ENCODE peak calls at places on chromosomes 7 and 10, in seven cellular contexts. W is fibroblast of mammary gland, M is breast epithelium, N is bronchial epithelial cell, T is A549, C is AG04449, R is body of pancreas. J is an unnamed sample.

GRCh38 chr10:117448840-117449239 is 73.6 kb upstream of the PDZD8 start:
- DNase-seq in W (no peak), T (no peak), N (no peak), C (no peak), M (no peak), R (no peak), J (no peak)

GRCh38 chr10:103739039-103739764 is 116.2 kb downstream of the SH3PXD2A start:
- DNase-seq in C (peak; percentile 84), N (peak; percentile 64), W (peak; percentile 96), T (no peak), R (peak; percentile 24), M (no peak), J (peak; percentile 95)

GRCh38 chr7:32957326-32958045 is at the start of gene FKBP9:
- DNase-seq in R (peak; percentile 89), C (no peak), W (peak; percentile 79), M (peak; percentile 89), N (peak; percentile 71), T (peak; percentile 93), J (peak; percentile 86)

GRCh38 chr7:28509256-28510021 is 97.1 kb downstream of the CREB5 start:
- DNase-seq in C (no peak), T (no peak), M (no peak), W (peak; percentile 67), N (no peak), R (no peak), J (no peak)

GRCh38 chr10:123149568-123150228 is 1.8 kb downstream of the HMX2 start:
- DNase-seq in R (no peak), W (peak; percentile 45), M (no peak), C (no peak), T (no peak), N (no peak), J (no peak)

GRCh38 chr10:110501142-110501937 is 3.6 kb downstream of the DUSP5 start:
- DNase-seq in T (peak; percentile 93), C (no peak), N (peak; percentile 91), R (peak; percentile 74), M (peak; percentile 74), W (peak; percentile 97), J (peak; percentile 96)

GRCh38 chr7:26865094-26865388 is 651 bp upstream of the SKAP2 start:
- DNase-seq in R (no peak), N (no peak), M (peak; percentile 55), C (no peak), T (no peak), W (no peak), J (no peak)

GRCh38 chr10:6108631-6109443 is 20.0 kb downstream of the RBM17 start:
- DNase-seq in W (peak; percentile 59), C (no peak), T (peak; percentile 57), R (no peak), M (no peak), N (peak; percentile 39), J (peak; percentile 58)

GRCh38 chr10:61836233-61836887 is 65.1 kb upstream of the ARID5B start:
- DNase-seq in M (no peak), C (no peak), T (no peak), N (no peak), W (no peak), R (no peak), J (peak; percentile 34)

GRCh38 chr10:100826983-100827818 is 81.8 kb downstream of the PAX2 start:
- DNase-seq in C (no peak), M (peak; percentile 52), R (peak; percentile 64), W (no peak), T (peak; percentile 46), N (no peak), J (no peak)

GRCh38 chr10:112552593-112553110 is 105.6 kb downstream of the VTI1A start:
- DNase-seq in N (no peak), T (no peak), W (no peak), C (no peak), M (no peak), R (no peak), J (no peak)

GRCh38 chr7:69002416-69002815 is 595.9 kb upstream of the AUTS2 start:
- DNase-seq in N (peak; percentile 47), C (peak; percentile 83), R (no peak), T (peak; percentile 12), W (peak; percentile 83), M (no peak), J (peak; percentile 69)

GRCh38 chr10:88117869-88118632 is 254.6 kb downstream of the PTEN start:
- DNase-seq in C (no peak), M (no peak), N (no peak), R (no peak), W (no peak), T (peak; percentile 28), J (no peak)

GRCh38 chr7:10221084-10221483 is 752.6 kb upstream of the PHF14 start:
- DNase-seq in C (no peak), W (no peak), N (no peak), M (no peak), T (no peak), R (no peak), J (no peak)

GRCh38 chr10:94307046-94307615 is 55.6 kb downstream of the NOC3L start:
- DNase-seq in W (no peak), T (no peak), C (no peak), N (no peak), M (no peak), R (no peak), J (no peak)

GRCh38 chr7:83732305-83732704 is 83.4 kb upstream of the SEMA3E start:
- DNase-seq in C (no peak), R (no peak), T (no peak), M (no peak), N (no peak), W (no peak), J (peak; percentile 63)

GRCh38 chr10:112475565-112476233 is 28.7 kb downstream of the VTI1A start:
- DNase-seq in N (peak; percentile 9), T (no peak), M (no peak), W (peak; percentile 33), C (no peak), R (no peak), J (peak; percentile 28)

GRCh38 chr10:88045544-88046415 is 182.4 kb downstream of the PTEN start:
- DNase-seq in W (peak; percentile 15), T (no peak), M (no peak), R (no peak), N (no peak), C (no peak), J (peak; percentile 37)

GRCh38 chr7:130895006-130895750 is 161.2 kb upstream of the KLF14 start:
- DNase-seq in W (peak; percentile 12), C (no peak), M (no peak), N (no peak), T (no peak), R (no peak), J (no peak)

GRCh38 chr10:104209575-104210198 is 22.5 kb downstream of the CFAP43 start:
- DNase-seq in T (peak; percentile 51), W (peak; percentile 50), R (peak; percentile 24), N (peak; percentile 43), M (no peak), C (no peak), J (peak; percentile 49)

GRCh38 chr10:123241391-123242141 is 87.4 kb downstream of the BUB3 start:
- DNase-seq in N (peak; percentile 26), W (no peak), R (no peak), M (no peak), C (no peak), T (no peak), J (no peak)

DNA sequence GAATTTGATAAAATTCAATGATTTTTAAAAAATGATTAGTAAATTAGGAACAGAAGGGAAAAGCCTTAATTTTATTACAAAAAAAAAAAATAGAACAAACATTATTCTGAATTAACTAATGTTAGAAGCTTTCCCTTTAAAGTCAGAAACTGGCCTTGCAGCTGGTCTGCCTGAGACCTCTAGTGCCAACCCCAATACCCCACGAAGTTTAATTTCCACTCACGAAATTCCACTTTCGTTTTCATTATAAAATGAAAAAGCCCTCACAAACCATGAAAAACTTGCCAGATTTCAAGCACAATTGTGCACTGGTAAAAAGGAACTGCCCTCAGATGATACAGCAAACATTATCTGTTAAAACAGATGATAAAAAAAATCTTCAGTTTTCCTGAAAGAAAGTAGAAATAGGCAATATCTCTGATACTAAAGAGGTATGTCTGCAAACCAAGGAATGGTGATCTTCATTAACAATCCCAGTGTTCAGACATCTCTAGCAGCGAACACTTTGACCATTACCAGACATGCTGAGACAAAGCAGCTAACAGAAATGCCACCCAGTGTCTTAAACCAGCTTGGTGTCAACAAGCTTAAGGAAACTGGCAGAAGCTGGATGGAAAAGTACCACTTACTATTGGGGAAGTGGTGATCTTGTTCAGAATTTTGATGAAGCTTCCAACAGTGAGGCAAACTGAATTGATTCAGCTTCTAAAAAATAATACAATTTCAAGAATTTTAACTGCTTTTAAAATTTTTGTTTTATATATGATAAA is 80.2 kb downstream of the PALS2 start:
- DNase-seq in C (no peak), T (peak; percentile 7), M (no peak), W (no peak), N (peak; percentile 17), R (no peak), J (no peak)
- H3K4me3 ChIP-seq in C (no peak overlapping the region), T (no peak overlapping the region), M (peak overlapping the region; percentile 16), W (no peak overlapping the region), N (no peak overlapping the region), R (no peak overlapping the region), J (peak overlapping the region; percentile 17)

GRCh38 chr7:45897042-45897690 is 8.9 kb downstream of the IGFBP1 start:
- DNase-seq in N (peak; percentile 42), W (peak; percentile 73), M (no peak), T (no peak), R (no peak), C (no peak), J (peak; percentile 86)

GRCh38 chr7:45898241-45898640 is 10.0 kb downstream of the IGFBP1 start:
- DNase-seq in N (no peak), R (no peak), W (no peak), M (no peak), C (no peak), T (no peak), J (no peak)

GRCh38 chr7:45901566-45901965 is 13.3 kb downstream of the IGFBP1 start:
- DNase-seq in R (no peak), C (no peak), M (no peak), N (no peak), W (no peak), T (no peak), J (no peak)

DNA sequence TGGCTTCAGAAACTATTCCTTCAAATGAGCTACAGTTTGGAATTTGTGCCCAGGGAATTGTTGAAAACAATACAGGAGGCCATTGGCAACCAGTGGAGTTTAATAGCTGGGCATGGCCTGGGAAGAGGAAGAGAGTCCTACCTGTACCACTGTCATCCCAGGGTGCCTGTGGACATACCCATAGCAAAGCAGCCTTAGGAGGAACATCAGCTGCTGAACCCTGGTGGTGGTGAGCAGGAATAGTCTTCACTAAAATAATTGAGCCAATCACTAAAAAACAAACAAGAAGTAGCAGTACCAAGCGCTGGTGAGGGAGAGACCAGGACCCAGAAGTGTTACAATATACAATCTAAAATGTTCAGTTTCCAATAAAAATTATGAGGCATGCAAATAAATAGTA is 14.5 kb downstream of the IGFBP1 start:
- DNase-seq in C (no peak), R (no peak), M (no peak), T (no peak), W (no peak), N (no peak), J (no peak)
- TF ChIP-seq CTCF in C (no peak), R (no peak), M (no peak), T (no peak), W (peak; percentile 18), N (peak; percentile 2), J (no peak)

GRCh38 chr7:129778770-129779601 is 167.5 kb downstream of the NRF1 start:
- DNase-seq in T (no peak), R (peak; percentile 34), N (no peak), W (no peak), M (no peak), C (no peak), J (no peak)
- H3K4me3 ChIP-seq in T (peak overlapping the region; percentile 69), R (peak overlapping the region; percentile 36), N (peak overlapping the region; percentile 93), W (no peak overlapping the region), M (peak overlapping the region; percentile 24), C (no peak overlapping the region), J (no peak overlapping the region)

DNA sequence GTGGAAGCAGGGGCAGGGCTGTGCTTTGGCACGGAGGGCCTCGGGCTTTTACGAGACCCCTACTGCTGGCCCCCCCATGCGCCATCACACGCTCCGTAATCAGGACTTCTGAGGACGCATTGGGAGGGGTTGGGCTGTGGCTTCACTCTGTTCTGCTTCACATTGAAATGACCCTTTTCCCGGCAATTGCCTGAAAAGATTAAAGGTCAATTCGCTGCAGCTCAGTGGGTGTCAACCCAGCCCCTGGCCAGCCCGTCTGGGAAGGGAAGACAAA is 41.7 kb upstream of the UBE3C start:
- DNase-seq in R (no peak), T (no peak), M (no peak), W (no peak), C (no peak), N (no peak), J (no peak)
- TF ChIP-seq CTCF in R (no peak), T (no peak), M (no peak), W (no peak), C (no peak), N (no peak), J (no peak)